ENCODE peak calls at places on chromosomes 6 and 20, in eight cellular contexts. Z is mammary epithelial cell, M is fibroblast of lung, U is heart right ventricle, R is tibial nerve, B is pancreas, D is hepatocyte, S is HCT116. W is an unnamed sample.

GRCh38 chr20:34798871-34799270 is 26.6 kb downstream of the NCOA6 start:
- DNase-seq in U (no peak), D (no peak), M (no peak), S (no peak), B (no peak), Z (no peak), R (no peak), W (no peak)

GRCh38 chr6:113301651-113302050 is 555.5 kb upstream of the MARCKS start:
- DNase-seq in M (peak), Z (peak), U (no peak), B (no peak), D (no peak), S (no peak), R (no peak), W (no peak)

GRCh38 chr6:37565267-37566208 is 65.8 kb upstream of the CCDC167 start:
- DNase-seq in R (no peak), D (peak), S (no peak), B (no peak), M (peak), Z (no peak), U (peak), W (no peak)

GRCh38 chr20:37534401-37535157 is 6.9 kb upstream of the BLCAP start:
- DNase-seq in Z (peak), M (peak), R (peak), D (peak), U (no peak), S (peak), B (no peak), W (peak)

GRCh38 chr6:50849781-50850180 is 31.1 kb downstream of the TFAP2B start:
- DNase-seq in U (no peak), Z (no peak), R (no peak), D (no peak), M (no peak), S (no peak), B (no peak), W (no peak)

GRCh38 chr6:5173862-5174643 is 86.7 kb downstream of the LYRM4 start:
- DNase-seq in Z (no peak), D (no peak), M (peak), S (no peak), U (no peak), R (no peak), B (no peak), W (peak)

GRCh38 chr20:31867011-31867410 is 3.3 kb downstream of the DUSP15 start:
- DNase-seq in Z (no peak), M (no peak), B (no peak), U (no peak), D (no peak), S (no peak), R (no peak), W (no peak)

GRCh38 chr6:40308533-40309306 is 278.4 kb downstream of the LRFN2 start:
- DNase-seq in R (peak), D (peak), U (peak), Z (peak), M (peak), B (peak), S (peak), W (peak)

GRCh38 chr6:148888853-148889252 is 142.0 kb downstream of the UST start:
- DNase-seq in D (no peak), R (no peak), B (no peak), U (no peak), S (no peak), M (peak), Z (no peak), W (no peak)

GRCh38 chr6:14144678-14145113 is 27.1 kb downstream of the CD83 start:
- DNase-seq in U (peak), Z (peak), S (peak), D (peak), R (peak), M (peak), B (peak), W (peak)

GRCh38 chr6:169970306-169970988 is 219.0 kb downstream of the ERMARD start:
- DNase-seq in S (no peak), Z (no peak), R (no peak), B (peak), M (no peak), D (no peak), U (peak), W (no peak)

GRCh38 chr20:57672164-57672563 is 37.7 kb downstream of the PMEPA1 start:
- DNase-seq in U (peak), Z (no peak), B (no peak), D (no peak), R (no peak), S (no peak), M (peak), W (no peak)

GRCh38 chr6:129050086-129050485 is 167.1 kb downstream of the LAMA2 start:
- DNase-seq in B (no peak), U (no peak), M (peak), Z (peak), S (no peak), R (no peak), D (no peak), W (no peak)

GRCh38 chr6:109318328-109318876 is 63.9 kb downstream of the CD164 start:
- DNase-seq in D (peak), B (no peak), Z (no peak), M (no peak), U (no peak), S (no peak), R (peak), W (peak)

GRCh38 chr6:105780146-105780860 is 305.8 kb upstream of the PRDM1 start:
- DNase-seq in B (no peak), D (no peak), R (no peak), S (peak), M (peak), U (no peak), Z (peak), W (no peak)

GRCh38 chr20:36472656-36473071 is 68.7 kb upstream of the MYL9 start:
- DNase-seq in R (no peak), B (no peak), D (peak), S (peak), U (peak), Z (peak), M (peak), W (no peak)

GRCh38 chr6:41895300-41896233 is at the start of gene USP49:
- DNase-seq in D (peak), B (peak), R (peak), M (peak), Z (peak), S (peak), U (peak), W (peak)

GRCh38 chr20:20369353-20370086 is 1.6 kb downstream of the INSM1 start:
- DNase-seq in R (no peak), B (peak), Z (peak), S (no peak), U (no peak), M (no peak), D (peak), W (no peak)

GRCh38 chr20:34988176-34988540 is 32.5 kb downstream of the MYH7B start:
- DNase-seq in S (no peak), U (no peak), R (no peak), M (no peak), Z (no peak), D (no peak), B (peak), W (no peak)

GRCh38 chr20:15682690-15683089 is 890.6 kb downstream of the KIF16B start:
- DNase-seq in M (peak), S (no peak), Z (no peak), U (no peak), R (no peak), B (no peak), D (no peak), W (no peak)

GRCh38 chr6:25013249-25013648 is 77.5 kb upstream of the RIPOR2 start:
- DNase-seq in D (no peak), U (no peak), S (no peak), Z (no peak), R (no peak), M (no peak), B (no peak), W (no peak)

GRCh38 chr6:25014806-25015560 is 79.2 kb upstream of the RIPOR2 start:
- DNase-seq in B (no peak), D (peak), U (no peak), M (peak), Z (peak), S (no peak), R (peak), W (no peak)

GRCh38 chr6:25012657-25013056 is 76.9 kb upstream of the RIPOR2 start:
- DNase-seq in B (no peak), M (peak), D (no peak), R (no peak), S (no peak), U (no peak), Z (peak), W (no peak)

GRCh38 chr6:25016311-25016710 is 80.6 kb upstream of the RIPOR2 start:
- DNase-seq in M (peak), R (no peak), B (no peak), S (no peak), Z (no peak), D (no peak), U (no peak), W (no peak)

GRCh38 chr6:25014375-25014774 is 78.6 kb upstream of the RIPOR2 start:
- DNase-seq in D (no peak), M (no peak), Z (no peak), S (no peak), U (no peak), R (no peak), B (no peak), W (no peak)
- H3K27ac ChIP-seq in D (peak), M (no peak), Z (peak), S (no peak), U (peak), R (peak), B (no peak), W (no peak)

DNA sequence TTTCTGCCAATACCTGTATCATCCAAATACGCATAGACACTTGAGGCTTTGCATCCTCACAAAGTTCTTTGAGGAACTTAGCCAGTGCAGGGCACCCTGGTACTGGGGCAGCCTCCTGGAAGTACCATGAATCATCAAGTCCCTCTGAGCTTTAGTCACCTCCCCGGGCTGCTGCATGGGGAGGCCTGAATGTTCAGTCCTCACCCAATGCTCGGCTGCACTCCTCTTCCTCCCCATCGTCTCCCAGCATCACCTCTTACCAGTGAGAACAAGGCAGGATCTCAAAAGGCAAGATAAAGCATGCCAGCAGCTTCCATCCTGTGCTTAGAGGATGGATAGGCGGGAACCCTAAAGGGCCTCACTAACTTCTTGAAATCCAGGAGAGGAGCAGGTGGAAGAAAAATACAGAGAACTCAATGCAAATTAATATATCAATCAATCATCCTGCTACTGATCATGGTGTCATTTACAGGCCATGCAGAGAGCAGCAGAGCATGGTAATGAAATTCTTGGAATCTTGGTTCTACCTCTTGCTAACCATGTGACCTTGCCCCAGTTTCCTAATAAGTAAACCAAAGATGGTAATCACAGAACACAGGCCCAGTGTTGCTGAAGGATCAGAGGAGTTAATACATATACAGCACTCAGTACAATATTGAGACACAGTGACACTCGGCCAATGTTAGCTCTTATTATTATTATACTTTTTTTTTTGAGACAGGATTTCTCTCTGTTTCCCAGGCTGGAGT is 4.7 kb upstream of the CCN6 start:
- DNase-seq in R (no peak), S (no peak), D (no peak), Z (peak), U (no peak), M (peak), B (no peak), W (no peak)
- H3K27ac ChIP-seq in R (no peak), S (no peak), D (no peak), Z (no peak), U (no peak), M (no peak), B (no peak), W (no peak)

GRCh38 chr6:138219398-138219797 is 1.1 kb upstream of the PBOV1 start:
- DNase-seq in U (no peak), D (no peak), S (no peak), B (no peak), Z (no peak), M (no peak), R (no peak), W (no peak)

GRCh38 chr6:138219901-138220300 is 1.6 kb upstream of the PBOV1 start:
- DNase-seq in U (no peak), S (no peak), Z (no peak), R (no peak), B (no peak), M (no peak), D (no peak), W (no peak)

GRCh38 chr6:138215071-138215470 is 3.2 kb downstream of the PBOV1 start:
- DNase-seq in B (no peak), U (no peak), M (no peak), S (no peak), R (no peak), D (no peak), Z (no peak), W (no peak)

GRCh38 chr6:138222901-138223546 is 4.7 kb upstream of the PBOV1 start:
- DNase-seq in U (no peak), S (no peak), M (no peak), D (no peak), Z (no peak), R (no peak), B (no peak), W (no peak)

DNA sequence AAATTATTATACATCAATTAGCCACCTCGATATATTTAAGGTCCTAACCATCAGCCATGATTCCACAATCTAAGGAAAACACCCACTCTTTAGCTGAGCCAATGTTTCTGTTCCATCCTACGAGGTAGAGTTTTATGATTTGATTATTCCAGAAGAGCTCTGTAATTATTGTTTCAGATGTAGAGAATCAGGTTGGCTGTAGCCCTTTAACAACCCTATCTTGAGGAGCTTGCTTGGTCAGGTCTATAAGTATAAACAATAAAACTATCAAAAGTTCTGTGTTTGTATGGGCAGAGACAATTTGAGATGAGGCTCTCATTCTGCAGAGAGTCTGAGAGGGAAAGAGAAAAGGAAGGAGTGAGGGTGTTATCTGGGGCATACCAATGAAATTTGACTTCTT is at the start of gene PBOV1:
- DNase-seq in M (no peak), Z (no peak), U (no peak), S (no peak), B (no peak), D (no peak), R (no peak), W (no peak)
- H3K27ac ChIP-seq in M (no peak), Z (no peak), U (no peak), S (no peak), B (no peak), D (no peak), R (no peak), W (no peak)

GRCh38 chr20:51985753-51986152 is 183.4 kb upstream of the SALL4 start:
- DNase-seq in M (no peak), R (no peak), Z (no peak), U (no peak), D (no peak), B (no peak), S (no peak), W (no peak)

GRCh38 chr20:51979226-51979625 is 176.9 kb upstream of the SALL4 start:
- DNase-seq in R (no peak), Z (no peak), U (no peak), D (no peak), M (no peak), B (no peak), S (no peak), W (no peak)

GRCh38 chr20:51987812-51988211 is 185.5 kb upstream of the SALL4 start:
- DNase-seq in Z (no peak), R (no peak), U (no peak), D (no peak), S (no peak), B (no peak), M (no peak), W (no peak)

GRCh38 chr20:51980277-51980676 is 178.0 kb upstream of the SALL4 start:
- DNase-seq in S (no peak), Z (no peak), M (no peak), B (no peak), D (no peak), R (no peak), U (no peak), W (no peak)

GRCh38 chr20:51985013-51985415 is 182.7 kb upstream of the SALL4 start:
- DNase-seq in Z (peak), M (peak), R (peak), D (peak), U (no peak), B (no peak), S (peak), W (no peak)
- H3K27ac ChIP-seq in Z (peak), M (peak), R (peak), D (peak), U (peak), B (no peak), S (peak), W (no peak)

DNA sequence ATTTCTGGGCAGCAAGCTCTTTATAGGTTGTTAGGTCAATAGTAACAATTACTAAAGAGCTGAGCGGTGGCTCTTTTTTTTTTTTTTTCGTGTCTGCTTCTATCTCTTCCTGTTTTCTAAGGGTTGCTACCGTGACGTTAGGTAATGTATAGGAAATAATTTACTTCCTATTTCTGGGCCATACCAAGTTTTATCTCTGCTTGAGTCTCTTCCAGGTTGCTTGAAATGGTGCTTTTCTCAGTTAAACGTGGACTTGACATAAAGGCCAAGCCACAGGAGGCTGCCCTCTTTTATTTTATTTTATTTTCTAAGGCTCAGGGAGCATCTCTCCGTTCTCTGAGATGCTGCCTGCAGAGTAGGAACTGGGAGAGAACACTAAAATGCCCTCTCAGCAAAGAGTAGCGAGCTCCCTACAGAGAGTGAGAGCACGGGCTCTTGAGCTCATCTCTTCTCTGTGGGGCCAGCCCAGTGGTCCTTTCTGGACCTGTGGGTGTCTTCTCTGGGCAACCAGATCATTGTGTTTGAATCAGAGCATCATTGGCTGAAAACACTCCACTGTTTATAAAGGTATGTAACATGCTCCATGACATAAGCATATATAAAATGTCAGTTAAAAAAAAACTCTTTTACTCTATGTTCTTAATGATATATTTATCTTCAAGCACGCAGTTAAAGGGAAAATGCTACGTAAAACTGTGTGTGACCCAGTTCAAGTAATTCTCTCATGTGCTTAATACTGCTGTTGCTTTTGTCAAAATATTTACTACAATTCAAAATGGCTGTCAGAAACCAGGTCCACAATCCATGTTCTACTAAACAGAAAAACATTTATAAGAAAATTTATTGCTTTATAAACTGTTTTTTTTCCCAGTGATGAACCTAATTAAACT is at the start of gene ZNF831:
- DNase-seq in S (no peak), D (no peak), B (no peak), R (no peak), Z (no peak), U (no peak), M (no peak), W (no peak)
- H3K27ac ChIP-seq in S (no peak), D (no peak), B (no peak), R (no peak), Z (no peak), U (no peak), M (no peak), W (no peak)

DNA sequence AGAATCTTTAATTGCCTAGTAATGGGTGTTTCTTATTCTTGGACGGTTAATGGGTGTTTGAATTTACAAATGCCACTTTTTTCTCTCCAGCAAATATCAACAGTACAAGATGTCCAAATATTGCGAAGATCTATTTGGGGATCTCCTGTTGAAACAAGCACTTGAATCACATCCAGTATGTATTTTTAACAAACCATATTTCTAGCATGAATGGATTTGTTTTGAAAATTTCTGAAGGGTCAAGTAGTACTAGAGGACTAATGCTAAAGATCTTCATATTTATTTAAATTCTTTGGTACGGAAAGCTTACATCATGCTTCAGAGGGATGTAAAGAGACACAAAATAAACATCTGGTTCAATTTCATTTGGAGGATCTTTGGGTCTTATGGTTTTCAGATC is 123.9 kb upstream of the LAMP5 start:
- DNase-seq in D (no peak), R (no peak), S (no peak), B (no peak), Z (no peak), M (no peak), U (no peak), W (no peak)
- H3K27ac ChIP-seq in D (no peak), R (no peak), S (no peak), B (no peak), Z (no peak), M (no peak), U (no peak), W (no peak)